ENCODE peak calls at places on chromosome 19, in six cellular contexts. Y is tibial artery; K is GM23248; A is tibial nerve; V is ovary; T is effector memory CD4-positive, alpha-beta T cell. X is an unnamed sample. For H3K4me1, the result is how much of the 10 kb centered on the place peaks cover.

GRCh38 chr19:5434970-5435641 is 20.1 kb upstream of the ZNRF4 start:
- DNase-seq in Y (no peak), K (peak), A (no peak), V (no peak), T (no peak), X (peak)

GRCh38 chr19:44737238-44738160 is 11.0 kb upstream of the BCL3 start:
- DNase-seq in Y (no peak), K (peak), A (no peak), V (no peak), T (no peak), X (no peak)

GRCh38 chr19:38270587-38271167 is 6.3 kb downstream of the SPINT2 start:
- DNase-seq in Y (no peak), K (peak), A (no peak), V (no peak), T (no peak), X (peak)

GRCh38 chr19:9054768-9055167 is 32.1 kb upstream of the OR1M1 start:
- DNase-seq in Y (no peak), K (no peak), A (no peak), V (no peak), T (no peak), X (peak)

GRCh38 chr19:43504426-43505185 is at the start of gene PHLDB3:
- DNase-seq in Y (peak), K (peak), A (no peak), V (peak), T (no peak), X (peak)

GRCh38 chr19:1102407-1103106 is 1.2 kb upstream of the GPX4 start:
- DNase-seq in Y (peak), K (peak), A (peak), V (peak), T (no peak), X (peak)

GRCh38 chr19:48926909-48927308 is 6.6 kb upstream of the DHDH start:
- DNase-seq in Y (peak), K (peak), A (peak), V (no peak), T (no peak), X (peak)

GRCh38 chr19:27780367-27781065 is 1432.4 kb downstream of the UQCRFS1 start:
- DNase-seq in Y (no peak), K (no peak), A (no peak), V (no peak), T (no peak), X (no peak)

GRCh38 chr19:35986664-35987570 is 8.1 kb upstream of the SDHAF1 start:
- DNase-seq in Y (no peak), K (peak), A (no peak), V (no peak), T (no peak), X (no peak)

GRCh38 chr19:6088677-6089063 is 21.6 kb downstream of the RFX2 start:
- DNase-seq in Y (no peak), K (peak), A (no peak), V (no peak), T (no peak), X (peak)

GRCh38 chr19:38132781-38133180 is 91.2 kb downstream of the DPF1 start:
- DNase-seq in Y (no peak), K (no peak), A (no peak), V (no peak), T (no peak), X (no peak)

GRCh38 chr19:33303791-33304759 is 1.7 kb upstream of the CEBPA start:
- DNase-seq in Y (no peak), K (peak), A (no peak), V (peak), T (no peak), X (no peak)

GRCh38 chr19:45468159-45468651 is 409 bp downstream of the FOSB start:
- DNase-seq in Y (peak), K (peak), A (peak), V (peak), T (no peak), X (no peak)

DNA sequence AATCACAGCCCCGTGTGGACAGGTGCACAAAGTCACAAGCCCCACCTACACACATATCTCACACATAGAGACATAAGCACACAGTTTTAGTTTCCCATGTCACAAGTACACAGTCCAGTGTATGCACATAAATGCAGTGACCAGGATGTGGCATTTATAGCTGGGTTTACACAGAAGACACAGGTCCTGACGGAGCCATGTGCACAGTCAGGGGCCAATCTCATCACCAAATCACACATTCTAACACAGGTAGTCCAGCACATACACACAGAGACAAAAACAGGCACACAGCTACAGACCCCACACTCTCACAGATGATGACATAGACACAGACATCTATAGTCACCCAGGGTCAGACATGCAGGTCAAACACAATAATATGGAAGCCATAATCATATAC is 2.2 kb downstream of the NUMBL start:
- DNase-seq in Y (no peak), K (no peak), A (no peak), V (no peak), T (no peak), X (no peak)
- H3K4me3 ChIP-seq in Y (peak), K (peak), A (peak), V (no peak), T (no peak), X (peak)

GRCh38 chr19:20879501-20879900 is 43.5 kb upstream of the ZNF85 start:
- DNase-seq in Y (no peak), K (no peak), A (no peak), V (no peak), T (no peak), X (no peak)
- H3K4me1 ChIP-seq in Y (under half), K (under half), A (under half), V (under half), T (under half), X (under half)

DNA sequence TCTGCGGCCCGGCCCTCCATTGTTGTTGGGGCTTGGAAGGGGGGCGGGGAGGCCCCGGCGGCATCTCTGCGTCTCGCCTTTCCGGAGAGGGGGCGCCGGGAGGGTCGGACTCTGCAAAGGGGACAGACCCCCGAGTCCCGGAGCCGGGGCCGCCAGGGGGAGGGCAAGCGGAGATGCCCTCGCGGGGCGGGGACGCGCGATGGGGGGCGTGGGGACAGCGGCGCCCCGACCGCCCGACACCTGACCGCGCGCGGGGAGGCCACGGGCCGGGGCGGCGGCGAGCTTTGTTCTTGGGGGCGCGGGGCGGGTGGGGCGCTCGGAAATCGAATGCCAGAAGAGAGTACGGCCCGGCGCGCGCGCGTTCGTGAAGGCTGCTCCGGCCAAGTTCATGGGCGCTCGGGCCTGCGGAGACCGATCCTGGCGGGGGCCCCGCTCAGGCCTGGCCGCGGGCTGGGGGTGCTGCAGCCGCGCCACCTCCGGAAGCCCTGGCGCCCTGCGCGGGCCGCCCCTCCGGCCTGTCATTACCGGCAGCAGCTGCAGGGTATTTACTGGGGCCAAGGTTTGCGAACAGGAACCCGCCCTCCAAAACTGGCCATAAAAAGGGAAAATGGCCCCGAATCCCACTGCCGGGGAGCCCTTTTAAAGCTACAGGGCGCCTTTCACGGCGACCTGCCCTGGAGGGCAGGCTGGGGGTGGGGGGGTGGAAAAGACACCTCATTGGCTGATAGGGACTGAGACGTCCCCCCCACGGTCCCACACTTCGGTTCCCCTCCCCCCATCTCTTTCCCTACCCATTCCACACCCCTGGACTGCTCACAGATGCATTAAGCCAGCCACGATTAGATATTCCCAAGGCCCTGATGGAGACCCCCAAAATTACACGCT is 11.1 kb upstream of the NANOS3 start:
- DNase-seq in Y (no peak), K (peak), A (no peak), V (peak), T (no peak), X (no peak)
- H3K4me3 ChIP-seq in Y (peak), K (peak), A (peak), V (peak), T (peak), X (peak)

GRCh38 chr19:17886515-17886914 is 14.8 kb downstream of the SLC5A5 start:
- DNase-seq in Y (no peak), K (no peak), A (no peak), V (no peak), T (no peak), X (no peak)

GRCh38 chr19:17893766-17894165 is 22.0 kb downstream of the SLC5A5 start:
- DNase-seq in Y (no peak), K (no peak), A (no peak), V (no peak), T (no peak), X (no peak)

GRCh38 chr19:17888260-17888659 is 16.5 kb downstream of the SLC5A5 start:
- DNase-seq in Y (no peak), K (no peak), A (no peak), V (no peak), T (no peak), X (no peak)

GRCh38 chr19:17883627-17884413 is 12.1 kb downstream of the SLC5A5 start:
- DNase-seq in Y (no peak), K (no peak), A (no peak), V (no peak), T (no peak), X (no peak)

DNA sequence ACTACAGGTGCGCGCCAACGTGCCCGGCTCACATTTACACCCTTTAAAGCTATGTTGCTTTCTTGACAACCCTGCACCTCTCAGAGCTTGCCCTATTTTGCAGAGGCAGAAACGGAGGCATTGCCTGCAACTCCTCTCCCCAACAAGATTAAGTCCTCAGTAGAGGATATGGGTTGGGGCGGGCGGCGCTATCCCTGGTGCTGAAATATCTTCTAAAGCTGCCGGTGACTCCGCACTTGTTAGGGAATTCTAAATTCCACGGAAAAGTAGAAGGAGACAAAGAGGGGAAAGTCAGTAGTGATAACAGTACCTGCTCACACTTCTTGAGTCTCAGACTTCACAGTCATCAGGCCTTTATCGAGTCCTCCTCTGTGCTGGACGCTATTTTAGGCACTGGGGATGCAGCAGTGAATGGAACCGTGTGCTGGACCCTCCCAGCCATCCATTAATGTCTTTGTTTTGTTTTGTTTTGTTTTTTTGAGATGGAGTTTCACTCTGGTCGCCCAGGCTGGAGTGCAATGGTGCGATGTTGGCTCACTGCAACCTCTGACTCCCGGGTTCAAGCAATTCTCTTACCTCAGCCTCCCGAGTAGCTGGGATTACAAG is 18.0 kb downstream of the SLC5A5 start:
- DNase-seq in Y (no peak), K (peak), A (no peak), V (peak), T (no peak), X (peak)
- H3K4me1 ChIP-seq in Y (under half), K (under half), A (under half), V (under half), T (under half), X (under half)

GRCh38 chr19:55423225-55423967 is 15.8 kb upstream of the UBE2S start:
- DNase-seq in Y (no peak), K (no peak), A (no peak), V (no peak), T (no peak), X (no peak)

GRCh38 chr19:55419624-55420236 is 12.1 kb upstream of the UBE2S start:
- DNase-seq in Y (no peak), K (no peak), A (no peak), V (no peak), T (no peak), X (no peak)

GRCh38 chr19:55419089-55419488 is 11.5 kb upstream of the UBE2S start:
- DNase-seq in Y (no peak), K (no peak), A (no peak), V (no peak), T (no peak), X (no peak)

GRCh38 chr19:55418185-55418584 is 10.6 kb upstream of the UBE2S start:
- DNase-seq in Y (no peak), K (peak), A (peak), V (no peak), T (peak), X (peak)
- H3K4me3 ChIP-seq in Y (no peak), K (no peak), A (no peak), V (no peak), T (no peak), X (no peak)

GRCh38 chr19:11902228-11902627 is 14.6 kb downstream of the ZNF69 start:
- DNase-seq in Y (no peak), K (no peak), A (no peak), V (no peak), T (no peak), X (no peak)
- H3K4me1 ChIP-seq in Y (under half), K (under half), A (under half), V (under half), T (under half), X (under half)

DNA sequence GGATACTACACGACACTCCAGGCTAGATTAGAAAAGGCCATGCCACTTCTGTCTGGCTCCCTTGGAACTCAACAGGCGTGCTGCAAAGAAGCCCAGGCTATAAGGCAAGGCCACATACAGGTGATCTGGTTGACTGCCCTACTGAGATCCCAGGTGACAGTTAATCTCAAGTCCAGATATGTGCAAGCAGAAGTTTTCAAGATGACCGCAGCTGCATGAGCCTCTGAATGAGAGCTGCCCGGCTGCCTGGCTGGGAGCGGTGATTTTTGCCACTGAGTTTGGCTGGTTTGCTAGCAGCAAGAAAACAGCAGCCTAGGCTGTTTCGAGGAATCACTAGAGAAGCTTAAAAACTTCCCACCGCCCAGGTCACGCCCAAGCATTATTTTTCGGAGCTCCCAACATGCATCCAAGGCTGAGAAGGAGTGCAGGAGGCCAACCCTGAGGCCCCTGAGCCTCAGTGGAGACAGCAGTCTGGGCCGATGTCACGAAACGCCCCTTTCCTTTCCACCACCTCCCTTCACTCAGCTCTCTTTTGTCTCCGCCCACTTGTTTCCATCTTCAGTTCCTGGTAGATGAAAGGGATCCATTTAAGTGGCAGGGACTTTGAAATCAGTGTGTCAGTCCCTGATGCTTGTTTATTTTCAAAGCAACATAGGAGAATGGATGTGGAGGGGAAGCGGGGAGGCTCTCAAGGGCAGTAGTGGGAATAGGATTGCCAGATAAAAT is 13.9 kb upstream of the URI1 start:
- DNase-seq in Y (no peak), K (no peak), A (no peak), V (no peak), T (no peak), X (no peak)
- H3K4me3 ChIP-seq in Y (no peak), K (no peak), A (no peak), V (no peak), T (no peak), X (no peak)

GRCh38 chr19:2477141-2477710 is 1.3 kb downstream of the GADD45B start:
- DNase-seq in Y (peak), K (peak), A (no peak), V (peak), T (no peak), X (peak)
- H3K4me1 ChIP-seq in Y (under half), K (under half), A (under half), V (under half), T (under half), X (under half)

X was measured in PC-3.